ENCODE peak calls at places on chromosomes 6 and 20, in six cellular contexts. One of them, this sample, is unnamed. For H3K27me3, the result is how much of the 10 kb centered on the place peaks cover.

GRCh38 chr6:85923013-85923430 is 280.3 kb upstream of the SYNCRIP start:
- DNase-seq in uterus: no peak
- DNase-seq in mesendoderm: peak
- DNase-seq in aorta: no peak
- DNase-seq in adipocyte: peak
- DNase-seq in GM23248: peak
- DNase-seq in this sample: peak

GRCh38 chr20:35006531-35006971 is 50.9 kb downstream of the MYH7B start:
- DNase-seq in uterus: peak
- DNase-seq in mesendoderm: no peak
- DNase-seq in aorta: peak
- DNase-seq in adipocyte: no peak
- DNase-seq in GM23248: no peak
- DNase-seq in this sample: peak

GRCh38 chr6:125750692-125751333 is 1.4 kb downstream of the HEY2 start:
- DNase-seq in uterus: no peak
- DNase-seq in mesendoderm: no peak
- DNase-seq in aorta: no peak
- DNase-seq in adipocyte: no peak
- DNase-seq in GM23248: no peak
- DNase-seq in this sample: no peak

GRCh38 chr20:41750137-41750536 is 132.0 kb upstream of the CHD6 start:
- DNase-seq in uterus: no peak
- DNase-seq in mesendoderm: no peak
- DNase-seq in aorta: no peak
- DNase-seq in adipocyte: no peak
- DNase-seq in GM23248: no peak
- DNase-seq in this sample: no peak

GRCh38 chr6:121794630-121795029 is 359.2 kb downstream of the GJA1 start:
- DNase-seq in uterus: no peak
- DNase-seq in mesendoderm: peak
- DNase-seq in aorta: peak
- DNase-seq in adipocyte: peak
- DNase-seq in GM23248: peak
- DNase-seq in this sample: no peak

GRCh38 chr6:13767121-13767794 is 47.1 kb downstream of the MCUR1 start:
- DNase-seq in uterus: peak
- DNase-seq in mesendoderm: peak
- DNase-seq in aorta: peak
- DNase-seq in adipocyte: peak
- DNase-seq in GM23248: peak
- DNase-seq in this sample: peak

GRCh38 chr6:117195728-117196127 is 69.6 kb upstream of the VGLL2 start:
- DNase-seq in uterus: no peak
- DNase-seq in mesendoderm: peak
- DNase-seq in aorta: no peak
- DNase-seq in adipocyte: no peak
- DNase-seq in GM23248: no peak
- DNase-seq in this sample: no peak

GRCh38 chr6:4344317-4344899 is 209.0 kb upstream of the ECI2 start:
- DNase-seq in uterus: no peak
- DNase-seq in mesendoderm: no peak
- DNase-seq in aorta: peak
- DNase-seq in adipocyte: no peak
- DNase-seq in GM23248: peak
- DNase-seq in this sample: no peak

GRCh38 chr6:116840091-116840490 is 11.2 kb upstream of the GPRC6A start:
- DNase-seq in uterus: no peak
- DNase-seq in mesendoderm: no peak
- DNase-seq in aorta: no peak
- DNase-seq in adipocyte: peak
- DNase-seq in GM23248: peak
- DNase-seq in this sample: no peak

GRCh38 chr6:11139051-11139960 is 27.8 kb upstream of the ERVFRD-1 start:
- DNase-seq in uterus: no peak
- DNase-seq in mesendoderm: peak
- DNase-seq in aorta: no peak
- DNase-seq in adipocyte: peak
- DNase-seq in GM23248: peak
- DNase-seq in this sample: no peak

GRCh38 chr20:43911066-43911465 is 3.6 kb upstream of the TOX2 start:
- DNase-seq in uterus: no peak
- DNase-seq in mesendoderm: peak
- DNase-seq in aorta: no peak
- DNase-seq in adipocyte: no peak
- DNase-seq in GM23248: peak
- DNase-seq in this sample: peak

GRCh38 chr6:38836585-38836984 is 121.5 kb downstream of the DNAH8 start:
- DNase-seq in uterus: no peak
- DNase-seq in mesendoderm: no peak
- DNase-seq in aorta: no peak
- DNase-seq in adipocyte: no peak
- DNase-seq in GM23248: no peak
- DNase-seq in this sample: peak

GRCh38 chr6:45420083-45420908 is 42.6 kb upstream of the SUPT3H start:
- DNase-seq in uterus: no peak
- DNase-seq in mesendoderm: peak
- DNase-seq in aorta: peak
- DNase-seq in adipocyte: no peak
- DNase-seq in GM23248: peak
- DNase-seq in this sample: peak
- H3K4me3 ChIP-seq in uterus: no peak
- H3K4me3 ChIP-seq in mesendoderm: no peak
- H3K4me3 ChIP-seq in aorta: no peak
- H3K4me3 ChIP-seq in adipocyte: peak
- H3K4me3 ChIP-seq in GM23248: peak
- H3K4me3 ChIP-seq in this sample: peak

DNA sequence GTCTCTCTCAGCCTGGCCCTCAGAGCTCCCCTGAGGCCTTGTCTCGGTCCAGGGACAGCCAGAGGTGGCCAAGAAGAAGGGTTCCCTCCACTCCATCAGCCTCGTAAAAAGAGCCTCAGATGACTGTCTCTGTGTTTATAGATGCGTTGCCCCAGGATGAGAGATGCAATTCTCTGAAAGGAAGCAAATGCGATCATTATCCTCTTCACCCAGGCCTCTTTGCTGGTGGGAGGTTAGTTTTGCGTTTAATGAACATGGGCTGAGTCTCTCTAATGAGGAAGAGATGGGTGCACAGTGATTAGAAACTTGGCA is 90.4 kb downstream of the YTHDF1 start:
- DNase-seq in uterus: no peak
- DNase-seq in mesendoderm: no peak
- DNase-seq in aorta: no peak
- DNase-seq in adipocyte: no peak
- DNase-seq in GM23248: no peak
- DNase-seq in this sample: peak
- H3K27me3 ChIP-seq in uterus: under half
- H3K27me3 ChIP-seq in mesendoderm: under half
- H3K27me3 ChIP-seq in aorta: under half
- H3K27me3 ChIP-seq in adipocyte: half or more
- H3K27me3 ChIP-seq in GM23248: under half
- H3K27me3 ChIP-seq in this sample: under half

DNA sequence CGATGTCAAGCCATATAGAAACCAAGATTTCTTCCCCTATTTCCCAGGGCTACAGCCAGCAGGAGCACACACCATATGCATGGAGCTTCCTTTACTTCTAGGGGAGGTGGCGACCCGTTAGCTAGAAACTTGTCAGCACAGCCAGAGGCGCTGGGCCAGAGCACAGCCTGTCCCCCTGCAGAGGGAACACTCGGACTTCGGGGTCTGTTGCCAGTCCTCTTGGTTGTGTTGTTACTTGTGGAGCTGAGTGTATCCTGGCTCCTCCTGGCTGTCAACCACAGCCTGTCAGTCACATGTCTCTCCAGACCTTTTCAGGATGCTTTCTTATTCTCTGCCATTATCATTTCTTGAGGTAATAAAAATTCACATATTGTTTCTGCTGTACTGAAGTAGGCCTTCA is 57.6 kb upstream of the TRAF3IP2 start:
- DNase-seq in uterus: peak
- DNase-seq in mesendoderm: peak
- DNase-seq in aorta: peak
- DNase-seq in adipocyte: no peak
- DNase-seq in GM23248: peak
- DNase-seq in this sample: peak
- H3K4me3 ChIP-seq in uterus: no peak
- H3K4me3 ChIP-seq in mesendoderm: no peak
- H3K4me3 ChIP-seq in aorta: no peak
- H3K4me3 ChIP-seq in adipocyte: peak
- H3K4me3 ChIP-seq in GM23248: peak
- H3K4me3 ChIP-seq in this sample: no peak

GRCh38 chr6:44603044-44603686 is 215.7 kb downstream of the CDC5L start:
- DNase-seq in uterus: no peak
- DNase-seq in mesendoderm: no peak
- DNase-seq in aorta: no peak
- DNase-seq in adipocyte: no peak
- DNase-seq in GM23248: no peak
- DNase-seq in this sample: no peak
- H3K27me3 ChIP-seq in uterus: under half
- H3K27me3 ChIP-seq in mesendoderm: under half
- H3K27me3 ChIP-seq in aorta: under half
- H3K27me3 ChIP-seq in adipocyte: under half
- H3K27me3 ChIP-seq in GM23248: under half
- H3K27me3 ChIP-seq in this sample: under half

GRCh38 chr20:62708591-62709536 is at the start of gene NTSR1:
- DNase-seq in uterus: no peak
- DNase-seq in mesendoderm: peak
- DNase-seq in aorta: no peak
- DNase-seq in adipocyte: peak
- DNase-seq in GM23248: peak
- DNase-seq in this sample: peak
- H3K4me3 ChIP-seq in uterus: no peak
- H3K4me3 ChIP-seq in mesendoderm: no peak
- H3K4me3 ChIP-seq in aorta: no peak
- H3K4me3 ChIP-seq in adipocyte: no peak
- H3K4me3 ChIP-seq in GM23248: no peak
- H3K4me3 ChIP-seq in this sample: peak

This sample was measured in H7.